ENCODE peak calls at places on chromosomes 4 and X, in six cellular contexts. H is HCT116, P is WTC11, D is H1, L is K562, U is GM12878. E is an unnamed sample.

GRCh38 chr4:85106805-85107336 is 140.4 kb upstream of the WDFY3 start:
- DNase-seq in L (no peak), H (no peak), P (no peak), U (no peak), D (no peak), E (no peak)

GRCh38 chr4:30717208-30718020 is 2.8 kb upstream of the PCDH7 start:
- DNase-seq in L (no peak), U (no peak), P (peak; percentile 76), D (peak; percentile 84), H (no peak), E (peak; percentile 20)

GRCh38 chr4:7067147-7067522 is 729 bp downstream of the GRPEL1 start:
- DNase-seq in H (no peak), P (no peak), D (no peak), L (no peak), U (no peak), E (no peak)

GRCh38 chr4:15037923-15038541 is 35.8 kb downstream of the CPEB2 start:
- DNase-seq in L (no peak), P (no peak), D (no peak), U (no peak), H (no peak), E (no peak)

GRCh38 chr4:125985856-125986255 is 671.1 kb downstream of the FAT4 start:
- DNase-seq in U (peak; percentile 23), H (no peak), D (no peak), L (peak; percentile 33), P (peak; percentile 72), E (no peak)

GRCh38 chr4:81019016-81019415 is 11.5 kb upstream of the BMP3 start:
- DNase-seq in U (no peak), L (no peak), H (no peak), P (no peak), D (no peak), E (no peak)

GRCh38 chr4:99966692-99967091 is 16.6 kb upstream of the H2AZ1 start:
- DNase-seq in L (no peak), D (no peak), H (no peak), U (no peak), P (no peak), E (no peak)

GRCh38 chrX:82320554-82320953 is 1118.7 kb downstream of the SH3BGRL start:
- DNase-seq in L (no peak), H (no peak), D (no peak), U (no peak), P (no peak), E (no peak)

GRCh38 chrX:111868726-111869638 is 7.0 kb upstream of the TRPC5OS start:
- DNase-seq in H (no peak), L (no peak), U (peak; percentile 40), P (no peak), D (no peak), E (no peak)

GRCh38 chr4:150080335-150080734 is 2.1 kb downstream of the DCLK2 start:
- DNase-seq in D (no peak), P (no peak), L (no peak), H (no peak), U (no peak), E (no peak)

GRCh38 chr4:150078041-150078995 is at the start of gene DCLK2:
- DNase-seq in U (no peak), L (peak; percentile 22), D (peak; percentile 65), P (peak; percentile 57), H (peak; percentile 21), E (peak; percentile 77)

GRCh38 chr4:150080875-150081274 is 2.6 kb downstream of the DCLK2 start:
- DNase-seq in D (no peak), H (no peak), P (no peak), L (no peak), U (no peak), E (no peak)

GRCh38 chr4:150078996-150079581 is 844 bp downstream of the DCLK2 start:
- DNase-seq in P (peak; percentile 50), L (no peak), H (no peak), D (peak; percentile 73), U (no peak), E (peak; percentile 55)

DNA sequence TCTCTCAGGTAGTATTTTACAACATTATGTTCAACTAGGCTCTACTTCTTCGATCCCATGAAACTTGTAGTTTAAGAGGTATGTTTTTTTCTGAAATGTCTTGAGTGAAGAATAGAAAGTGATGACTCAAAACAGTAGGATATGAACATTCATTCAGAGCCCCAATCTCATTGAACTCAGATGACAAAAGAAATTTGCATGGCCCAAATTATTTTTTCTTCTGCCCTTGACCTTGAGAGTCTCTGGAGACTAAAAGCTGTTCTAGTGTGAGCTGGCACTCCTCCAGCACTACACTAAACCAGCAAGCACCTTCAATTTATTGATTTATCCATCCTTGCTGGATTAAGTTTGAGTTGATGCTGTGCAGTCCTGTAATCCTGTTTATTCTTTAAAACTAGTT is 4.0 kb downstream of the DCLK2 start:
- DNase-seq in D (no peak), P (no peak), U (peak; percentile 28), H (no peak), L (no peak), E (no peak)
- TF ChIP-seq SP1 in D (no peak), P (no peak), U (no peak), H (no peak), L (no peak), E (no peak)

GRCh38 chr4:162684371-162684700 is 482.4 kb downstream of the NAF1 start:
- DNase-seq in D (no peak), H (no peak), U (no peak), L (no peak), P (no peak), E (no peak)

GRCh38 chr4:162685401-162685800 is 481.3 kb downstream of the NAF1 start:
- DNase-seq in H (no peak), U (no peak), P (no peak), L (no peak), D (no peak), E (no peak)

GRCh38 chr4:162682651-162683050 is 484.0 kb downstream of the NAF1 start:
- DNase-seq in U (no peak), L (no peak), D (no peak), P (no peak), H (no peak), E (no peak)

GRCh38 chr4:162681212-162681611 is 485.5 kb downstream of the NAF1 start:
- DNase-seq in U (no peak), L (no peak), H (no peak), D (no peak), P (no peak), E (no peak)

GRCh38 chr4:162683659-162684370 is 482.9 kb downstream of the NAF1 start:
- DNase-seq in U (no peak), L (no peak), P (no peak), D (no peak), H (no peak), E (no peak)
- TF ChIP-seq SP1 in U (no peak), L (no peak), P (no peak), D (no peak), H (no peak), E (no peak)

GRCh38 chrX:56745019-56745418 is 16.0 kb downstream of the NBDY start:
- DNase-seq in U (no peak), L (no peak), D (no peak), P (no peak), H (peak; percentile 50), E (no peak)
- TF ChIP-seq SP1 in U (no peak), L (no peak), D (no peak), P (no peak), H (peak; percentile 55), E (no peak)

GRCh38 chrX:151723156-151723760 is 7.4 kb downstream of the FATE1 start:
- DNase-seq in L (no peak), H (no peak), P (no peak), U (no peak), D (no peak), E (no peak)
- TF ChIP-seq SP1 in L (no peak), H (no peak), P (no peak), U (no peak), D (no peak), E (no peak)

DNA sequence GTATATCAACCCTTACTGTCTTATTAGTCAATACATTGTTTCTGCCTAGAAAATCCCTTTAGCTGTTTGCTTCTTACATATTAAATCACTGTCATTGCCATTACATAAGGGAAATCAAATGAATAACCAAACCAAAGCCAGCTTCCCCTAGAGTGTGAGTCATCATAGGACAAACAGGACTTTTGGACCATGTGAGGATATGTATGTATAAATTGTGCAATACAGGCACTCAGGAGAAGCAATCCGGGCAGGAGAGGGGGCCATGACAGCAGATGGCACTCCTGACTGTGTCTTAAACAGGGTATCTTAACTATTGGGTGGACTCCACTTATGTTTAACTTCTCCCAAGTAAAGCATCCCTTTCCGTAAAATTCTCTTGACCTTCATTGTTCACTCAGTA is 508.4 kb upstream of the ARX start:
- DNase-seq in U (no peak), D (no peak), P (no peak), H (no peak), L (no peak), E (no peak)
- TF ChIP-seq SP1 in U (no peak), D (no peak), P (no peak), H (no peak), L (no peak), E (no peak)

DNA sequence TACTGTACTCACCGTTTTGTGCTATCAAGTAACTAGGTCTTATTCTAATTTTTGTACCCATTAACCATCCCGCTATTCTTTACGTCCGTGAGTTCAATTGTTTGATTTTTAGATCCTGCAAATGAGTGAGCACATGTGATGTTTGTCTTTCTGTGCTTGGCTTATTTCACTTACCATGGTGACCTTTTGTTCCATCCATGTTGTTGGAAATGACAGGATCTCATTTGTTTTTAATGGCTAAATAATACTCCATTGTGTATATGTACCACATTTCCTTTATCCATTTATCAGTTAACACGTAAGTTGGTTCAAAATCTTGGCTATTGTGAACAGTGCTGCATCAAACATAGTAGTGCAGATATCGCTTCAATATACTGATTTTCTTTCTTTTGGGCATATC is 48.3 kb downstream of the USP9X start:
- DNase-seq in D (no peak), L (no peak), U (no peak), H (no peak), P (no peak), E (no peak)
- TF ChIP-seq SP1 in D (no peak), L (no peak), U (no peak), H (no peak), P (no peak), E (no peak)

DNA sequence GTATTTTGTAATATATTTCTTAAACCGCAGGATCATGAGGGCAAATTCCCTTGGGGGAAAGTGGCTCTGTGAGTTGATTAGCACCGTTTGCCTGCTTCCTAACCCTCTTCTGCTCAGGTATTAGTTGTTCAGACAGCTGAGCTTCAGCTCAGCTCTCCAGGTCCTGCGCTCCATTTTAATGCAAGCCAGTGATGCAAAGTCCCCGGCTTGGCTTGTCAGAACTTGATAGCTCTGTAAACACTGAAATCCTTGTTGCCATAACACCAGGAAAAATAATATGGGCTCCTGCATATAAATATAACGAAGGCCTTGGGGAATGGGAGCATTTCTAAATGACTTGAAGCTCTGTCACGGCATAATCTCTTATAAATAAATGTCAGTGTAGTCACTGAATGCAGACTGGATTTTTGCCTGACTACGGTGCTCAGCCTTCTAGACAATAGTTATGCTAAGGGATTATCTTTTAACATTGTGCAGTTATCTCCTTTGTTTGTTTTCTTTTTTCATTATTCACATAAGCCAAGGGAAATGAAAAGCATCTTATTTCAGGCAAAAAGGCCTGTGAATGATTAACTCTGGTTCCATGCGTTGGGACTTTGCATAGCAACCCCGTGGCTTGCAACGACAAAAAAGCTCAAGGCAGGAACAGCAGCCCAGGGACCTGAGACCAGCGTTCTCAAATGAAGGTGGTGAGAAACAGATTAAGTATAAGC is 253.2 kb downstream of the SPRY1 start:
- DNase-seq in L (no peak), U (no peak), P (peak; percentile 24), H (no peak), D (no peak), E (peak; percentile 42)
- TF ChIP-seq SP1 in L (no peak), U (no peak), P (no peak), H (no peak), D (no peak), E (no peak)